ENCODE peak calls at places on chromosomes 6 and 20, in seven cellular contexts. H is left ventricle myocardium inferior, N is ACHN, Y is mucosa of gallbladder, Z is HT-29, V is retinal pigment epithelial cell, W is fibroblast of pulmonary artery. E is an unnamed sample.

GRCh38 chr6:115594894-115595293 is 465.8 kb downstream of the FRK start:
- DNase-seq in H (no peak), N (no peak), Y (no peak), Z (no peak), V (no peak), W (no peak), E (no peak)

GRCh38 chr20:10985536-10985935 is 311.7 kb upstream of the JAG1 start:
- DNase-seq in H (no peak), N (peak; percentile 32), Y (no peak), Z (no peak), V (no peak), W (peak; percentile 83), E (no peak)

GRCh38 chr6:106894978-106895702 is 79.4 kb downstream of the CD24 start:
- DNase-seq in H (no peak), N (peak; percentile 36), Y (no peak), Z (no peak), V (peak; percentile 20), W (peak; percentile 56), E (no peak)

GRCh38 chr20:36480456-36481048 is 60.8 kb upstream of the MYL9 start:
- DNase-seq in H (no peak), N (no peak), Y (no peak), Z (no peak), V (no peak), W (no peak), E (no peak)

GRCh38 chr6:130426078-130426726 is 60.4 kb downstream of the TMEM200A start:
- DNase-seq in H (no peak), N (no peak), Y (no peak), Z (no peak), V (no peak), W (no peak), E (no peak)

GRCh38 chr20:38870733-38871559 is 55.3 kb upstream of the FAM83D start:
- DNase-seq in H (no peak), N (peak; percentile 7), Y (no peak), Z (no peak), V (no peak), W (peak; percentile 17), E (no peak)

GRCh38 chr20:31547017-31547675 is 32.9 kb downstream of the HM13 start:
- DNase-seq in H (peak; percentile 85), N (no peak), Y (peak; percentile 86), Z (peak; percentile 93), V (peak; percentile 58), W (peak; percentile 92), E (peak; percentile 81)

GRCh38 chr20:52379723-52380336 is 188.3 kb upstream of the ZFP64 start:
- DNase-seq in H (peak; percentile 26), N (peak; percentile 13), Y (peak; percentile 43), Z (peak; percentile 81), V (no peak), W (peak; percentile 42), E (no peak)

GRCh38 chr20:34281177-34281576 is 22.0 kb downstream of the AHCY start:
- DNase-seq in H (no peak), N (no peak), Y (no peak), Z (no peak), V (no peak), W (no peak), E (no peak)

GRCh38 chr20:2521369-2522305 is 12.9 kb upstream of the ZNF343 start:
- DNase-seq in H (no peak), N (peak; percentile 10), Y (peak; percentile 42), Z (peak; percentile 36), V (no peak), W (peak; percentile 61), E (no peak)

GRCh38 chr20:45835230-45836224 is 1.9 kb downstream of the SNX21 start:
- DNase-seq in H (peak; percentile 57), N (no peak), Y (no peak), Z (no peak), V (no peak), W (peak; percentile 30), E (no peak)

GRCh38 chr6:110813813-110814487 is 1.3 kb downstream of the CDK19 start:
- DNase-seq in H (no peak), N (peak; percentile 16), Y (peak; percentile 11), Z (peak; percentile 48), V (no peak), W (no peak), E (peak; percentile 50)

GRCh38 chr20:25683050-25683449 is 13.6 kb downstream of the ZNF337 start:
- DNase-seq in H (no peak), N (no peak), Y (no peak), Z (no peak), V (no peak), W (no peak), E (no peak)

GRCh38 chr6:108836061-108836460 is 12.2 kb upstream of the ARMC2 start:
- DNase-seq in H (no peak), N (no peak), Y (no peak), Z (no peak), V (no peak), W (no peak), E (no peak)

GRCh38 chr6:26476893-26477292 is 19.1 kb downstream of the BTN2A1 start:
- DNase-seq in H (no peak), N (no peak), Y (no peak), Z (no peak), V (no peak), W (no peak), E (no peak)

GRCh38 chr20:48875233-48875913 is 46.1 kb upstream of the ARFGEF2 start:
- DNase-seq in H (no peak), N (no peak), Y (no peak), Z (no peak), V (no peak), W (no peak), E (no peak)

GRCh38 chr20:62147528-62147927 is 4.0 kb downstream of the SS18L1 start:
- DNase-seq in H (no peak), N (no peak), Y (no peak), Z (no peak), V (no peak), W (no peak), E (no peak)

GRCh38 chr6:14502551-14502950 is 385.0 kb downstream of the CD83 start:
- DNase-seq in H (no peak), N (no peak), Y (no peak), Z (peak; percentile 5), V (no peak), W (no peak), E (no peak)

GRCh38 chr6:138885156-138885819 is 89.4 kb downstream of the ECT2L start:
- DNase-seq in H (no peak), N (no peak), Y (no peak), Z (no peak), V (no peak), W (no peak), E (no peak)

GRCh38 chr6:134373282-134373922 is 55.5 kb upstream of the SGK1 start:
- DNase-seq in H (peak; percentile 23), N (peak; percentile 18), Y (peak; percentile 46), Z (no peak), V (peak; percentile 27), W (peak; percentile 84), E (no peak)

GRCh38 chr6:3913077-3913957 is 64.1 kb downstream of the FAM50B start:
- DNase-seq in H (no peak), N (peak; percentile 91), Y (peak; percentile 82), Z (peak; percentile 83), V (peak; percentile 95), W (peak; percentile 99), E (peak; percentile 96)

E was measured in LNCaP clone FGC.